ENCODE peak calls at places on chromosomes 2 and 18, in ten cellular contexts. One of them, this sample, is unnamed.
A peak's percentile ranks its signal among the peaks of the same experiment; 100 is the strongest.

GRCh38 chr2:238570926-238571325 is 144.2 kb downstream of the ASB1 start:
- DNase-seq in caudate nucleus: no peak
- DNase-seq in activated T-cell treated with anti-CD3 and anti-CD28 coated beads for 1 hour: no peak
- DNase-seq in pulmonary artery endothelial cell: no peak
- DNase-seq in prostate gland: no peak
- DNase-seq in keratinocyte: no peak
- DNase-seq in C1 segment of cervical spinal cord: no peak
- DNase-seq in neural crest cell: no peak
- DNase-seq in stimulated activated CD8-positive, alpha-beta memory T cell treated with anti-CD3 and anti-CD28 coated beads, Interleukin-15, amount 100 ng/mL, for 24 hours: no peak
- DNase-seq in HEK293T: no peak
- DNase-seq in this sample: no peak

GRCh38 chr18:50097702-50098101 is 97.2 kb downstream of the MYO5B start:
- DNase-seq in pulmonary artery endothelial cell: no peak
- DNase-seq in neural crest cell: no peak
- DNase-seq in stimulated activated CD8-positive, alpha-beta memory T cell treated with anti-CD3 and anti-CD28 coated beads, Interleukin-15, amount 100 ng/mL, for 24 hours: no peak
- DNase-seq in prostate gland: peak; percentile 37
- DNase-seq in caudate nucleus: no peak
- DNase-seq in activated T-cell treated with anti-CD3 and anti-CD28 coated beads for 1 hour: no peak
- DNase-seq in C1 segment of cervical spinal cord: no peak
- DNase-seq in HEK293T: no peak
- DNase-seq in keratinocyte: no peak
- DNase-seq in this sample: no peak

GRCh38 chr2:128308284-128308731 is 10.4 kb downstream of the HS6ST1 start:
- DNase-seq in caudate nucleus: no peak
- DNase-seq in activated T-cell treated with anti-CD3 and anti-CD28 coated beads for 1 hour: no peak
- DNase-seq in stimulated activated CD8-positive, alpha-beta memory T cell treated with anti-CD3 and anti-CD28 coated beads, Interleukin-15, amount 100 ng/mL, for 24 hours: no peak
- DNase-seq in prostate gland: no peak
- DNase-seq in HEK293T: no peak
- DNase-seq in pulmonary artery endothelial cell: no peak
- DNase-seq in keratinocyte: no peak
- DNase-seq in C1 segment of cervical spinal cord: peak; percentile 43
- DNase-seq in neural crest cell: no peak
- DNase-seq in this sample: no peak

GRCh38 chr18:2970762-2971659 is 41.9 kb downstream of the LPIN2 start:
- DNase-seq in C1 segment of cervical spinal cord: no peak
- DNase-seq in prostate gland: no peak
- DNase-seq in neural crest cell: no peak
- DNase-seq in stimulated activated CD8-positive, alpha-beta memory T cell treated with anti-CD3 and anti-CD28 coated beads, Interleukin-15, amount 100 ng/mL, for 24 hours: no peak
- DNase-seq in keratinocyte: no peak
- DNase-seq in activated T-cell treated with anti-CD3 and anti-CD28 coated beads for 1 hour: no peak
- DNase-seq in caudate nucleus: no peak
- DNase-seq in HEK293T: no peak
- DNase-seq in pulmonary artery endothelial cell: no peak
- DNase-seq in this sample: no peak

GRCh38 chr2:141906673-141907072 is 224.1 kb downstream of the LRP1B start:
- DNase-seq in HEK293T: no peak
- DNase-seq in pulmonary artery endothelial cell: no peak
- DNase-seq in activated T-cell treated with anti-CD3 and anti-CD28 coated beads for 1 hour: no peak
- DNase-seq in caudate nucleus: no peak
- DNase-seq in prostate gland: no peak
- DNase-seq in stimulated activated CD8-positive, alpha-beta memory T cell treated with anti-CD3 and anti-CD28 coated beads, Interleukin-15, amount 100 ng/mL, for 24 hours: no peak
- DNase-seq in neural crest cell: no peak
- DNase-seq in keratinocyte: no peak
- DNase-seq in C1 segment of cervical spinal cord: no peak
- DNase-seq in this sample: no peak

GRCh38 chr2:68834737-68835136 is 36.5 kb downstream of the BMP10 start:
- DNase-seq in caudate nucleus: no peak
- DNase-seq in pulmonary artery endothelial cell: no peak
- DNase-seq in neural crest cell: no peak
- DNase-seq in stimulated activated CD8-positive, alpha-beta memory T cell treated with anti-CD3 and anti-CD28 coated beads, Interleukin-15, amount 100 ng/mL, for 24 hours: no peak
- DNase-seq in keratinocyte: no peak
- DNase-seq in prostate gland: no peak
- DNase-seq in HEK293T: no peak
- DNase-seq in C1 segment of cervical spinal cord: no peak
- DNase-seq in activated T-cell treated with anti-CD3 and anti-CD28 coated beads for 1 hour: no peak
- DNase-seq in this sample: no peak

GRCh38 chr2:224023188-224023587 is 15.9 kb downstream of the SERPINE2 start:
- DNase-seq in stimulated activated CD8-positive, alpha-beta memory T cell treated with anti-CD3 and anti-CD28 coated beads, Interleukin-15, amount 100 ng/mL, for 24 hours: no peak
- DNase-seq in caudate nucleus: no peak
- DNase-seq in pulmonary artery endothelial cell: no peak
- DNase-seq in neural crest cell: no peak
- DNase-seq in keratinocyte: no peak
- DNase-seq in C1 segment of cervical spinal cord: no peak
- DNase-seq in HEK293T: no peak
- DNase-seq in activated T-cell treated with anti-CD3 and anti-CD28 coated beads for 1 hour: no peak
- DNase-seq in prostate gland: peak; percentile 27
- DNase-seq in this sample: no peak

GRCh38 chr18:76524900-76525698 is 30.1 kb upstream of the ZNF516 start:
- DNase-seq in stimulated activated CD8-positive, alpha-beta memory T cell treated with anti-CD3 and anti-CD28 coated beads, Interleukin-15, amount 100 ng/mL, for 24 hours: no peak
- DNase-seq in neural crest cell: peak; percentile 34
- DNase-seq in keratinocyte: no peak
- DNase-seq in C1 segment of cervical spinal cord: no peak
- DNase-seq in caudate nucleus: no peak
- DNase-seq in HEK293T: peak; percentile 53
- DNase-seq in prostate gland: no peak
- DNase-seq in activated T-cell treated with anti-CD3 and anti-CD28 coated beads for 1 hour: no peak
- DNase-seq in pulmonary artery endothelial cell: no peak
- DNase-seq in this sample: no peak